ENCODE peak calls at places on chromosome 11, in four cellular contexts. G, K, J and T are unnamed samples.

GRCh38 chr11:63635762-63636465 is 21.7 kb upstream of the PLAAT3 start:
- DNase-seq in J (peak; percentile 52), G (peak; percentile 57), K (peak; percentile 22), T (peak; percentile 76)

GRCh38 chr11:44308923-44309482 is 936 bp downstream of the ALX4 start:
- DNase-seq in G (no peak), J (no peak), K (no peak), T (no peak)

GRCh38 chr11:22555901-22556300 is 69.7 kb downstream of the FANCF start:
- DNase-seq in K (no peak), J (no peak), G (no peak), T (no peak)

GRCh38 chr11:16785520-16786128 is 47.2 kb downstream of the C11orf58 start:
- DNase-seq in J (peak; percentile 13), G (peak; percentile 27), K (peak; percentile 36), T (peak; percentile 64)

GRCh38 chr11:5620606-5621521 is 3.9 kb upstream of the TRIM34 start:
- DNase-seq in J (no peak), G (no peak), K (no peak), T (no peak)

GRCh38 chr11:7515544-7515943 is 1.7 kb downstream of the PPFIBP2 start:
- DNase-seq in J (no peak), K (no peak), G (no peak), T (no peak)

GRCh38 chr11:42315267-42315666 is 855.8 kb upstream of the LRRC4C start:
- DNase-seq in G (no peak), K (no peak), J (no peak), T (no peak)

GRCh38 chr11:119907934-119908760 is 179.1 kb upstream of the NECTIN1 start:
- DNase-seq in G (no peak), K (no peak), J (no peak), T (no peak)

GRCh38 chr11:58914821-58915543 is 24.3 kb upstream of the GLYATL1 start:
- DNase-seq in K (no peak), G (no peak), J (no peak), T (no peak)

GRCh38 chr11:23856654-23857053 is 640.2 kb upstream of the LUZP2 start:
- DNase-seq in J (no peak), K (no peak), G (no peak), T (no peak)

GRCh38 chr11:90330632-90331031 is 107.8 kb upstream of the CHORDC1 start:
- DNase-seq in K (no peak), J (no peak), G (no peak), T (no peak)

GRCh38 chr11:34773211-34773610 is 143.0 kb downstream of the APIP start:
- DNase-seq in G (no peak), J (no peak), K (no peak), T (no peak)

GRCh38 chr11:114163830-114164401 is 104.4 kb downstream of the ZBTB16 start:
- DNase-seq in G (no peak), J (no peak), K (no peak), T (no peak)

GRCh38 chr11:65417221-65417701 is 5.3 kb upstream of the NEAT1 start:
- DNase-seq in J (no peak), G (no peak), K (peak; percentile 45), T (no peak)

GRCh38 chr11:125214466-125215204 is 50.1 kb downstream of the PKNOX2 start:
- DNase-seq in G (no peak), J (no peak), K (peak; percentile 58), T (no peak)

GRCh38 chr11:57499983-57500461 is 15.5 kb downstream of the SLC43A1 start:
- DNase-seq in K (no peak), G (no peak), J (no peak), T (no peak)

GRCh38 chr11:83545911-83546310 is 259.7 kb upstream of the CCDC90B start:
- DNase-seq in J (no peak), K (no peak), G (no peak), T (no peak)

GRCh38 chr11:44300881-44301855 is 8.8 kb downstream of the ALX4 start:
- DNase-seq in G (no peak), K (no peak), J (no peak), T (no peak)

GRCh38 chr11:110711776-110712642 is at the start of gene ARHGAP20:
- DNase-seq in G (peak; percentile 16), J (peak; percentile 1), K (peak; percentile 71), T (no peak)

GRCh38 chr11:93686812-93687211 is 25.3 kb downstream of the CEP295 start:
- DNase-seq in K (no peak), G (no peak), J (no peak), T (no peak)

GRCh38 chr11:61475433-61475832 is 33.1 kb upstream of the LRRC10B start:
- DNase-seq in J (no peak), G (no peak), K (no peak), T (no peak)